ENCODE peak calls at places on chromosomes 7 and 10, in five cellular contexts. K is SK-N-SH, O is hepatocyte, J is mesenchymal stem cell, X is colonic mucosa. Z is an unnamed sample.

GRCh38 chr7:40622830-40623507 is 488.2 kb downstream of the SUGCT start:
- DNase-seq in K (no peak), O (peak), J (no peak), X (no peak), Z (no peak)

GRCh38 chr10:31961264-31961663 is 32.6 kb upstream of the ARHGAP12 start:
- DNase-seq in K (no peak), O (no peak), J (no peak), X (peak), Z (peak)

GRCh38 chr7:22355620-22356009 is 1.3 kb downstream of the RAPGEF5 start:
- DNase-seq in K (no peak), O (no peak), J (no peak), X (no peak), Z (no peak)

GRCh38 chr10:50563906-50564305 is 59.9 kb downstream of the SGMS1 start:
- DNase-seq in K (no peak), O (no peak), J (no peak), X (peak), Z (no peak)

GRCh38 chr10:23897864-23898263 is 311.1 kb upstream of the KIAA1217 start:
- DNase-seq in K (no peak), O (no peak), J (no peak), X (no peak), Z (no peak)

GRCh38 chr7:123230603-123231002 is 30.8 kb upstream of the SLC13A1 start:
- DNase-seq in K (no peak), O (no peak), J (no peak), X (no peak), Z (no peak)

GRCh38 chr10:71074176-71074755 is 138.1 kb upstream of the UNC5B start:
- DNase-seq in K (peak), O (no peak), J (no peak), X (no peak), Z (peak)

GRCh38 chr10:42875792-42876191 is 93.2 kb downstream of the BMS1 start:
- DNase-seq in K (peak), O (peak), J (peak), X (peak), Z (peak)

GRCh38 chr7:124152859-124153692 is 120.2 kb upstream of the TMEM229A start:
- DNase-seq in K (peak), O (peak), J (peak), X (no peak), Z (no peak)

GRCh38 chr10:43082087-43082486 is 5.2 kb downstream of the RET start:
- DNase-seq in K (no peak), O (no peak), J (no peak), X (no peak), Z (no peak)

GRCh38 chr7:79709574-79710409 is 256.3 kb upstream of the MAGI2 start:
- DNase-seq in K (no peak), O (no peak), J (peak), X (peak), Z (no peak)

GRCh38 chr10:36126076-36126475 is 484.0 kb upstream of the FZD8 start:
- DNase-seq in K (no peak), O (no peak), J (no peak), X (no peak), Z (no peak)

GRCh38 chr10:77566228-77566627 is 71.4 kb downstream of the KCNMA1 start:
- DNase-seq in K (no peak), O (no peak), J (no peak), X (no peak), Z (peak)

GRCh38 chr7:8773518-8773917 is 340.1 kb downstream of the NXPH1 start:
- DNase-seq in K (no peak), O (no peak), J (no peak), X (no peak), Z (no peak)

GRCh38 chr10:23829556-23829955 is 379.4 kb upstream of the KIAA1217 start:
- DNase-seq in K (no peak), O (no peak), J (no peak), X (no peak), Z (no peak)

GRCh38 chr7:26052721-26053120 is 99.3 kb upstream of the NFE2L3 start:
- DNase-seq in K (no peak), O (no peak), J (no peak), X (no peak), Z (no peak)

GRCh38 chr7:144050093-144050492 is 1.3 kb downstream of the OR2A5 start:
- DNase-seq in K (no peak), O (peak), J (no peak), X (no peak), Z (no peak)

GRCh38 chr7:49001610-49002033 is 77.3 kb downstream of the CDC14C start:
- DNase-seq in K (peak), O (peak), J (no peak), X (peak), Z (peak)

DNA sequence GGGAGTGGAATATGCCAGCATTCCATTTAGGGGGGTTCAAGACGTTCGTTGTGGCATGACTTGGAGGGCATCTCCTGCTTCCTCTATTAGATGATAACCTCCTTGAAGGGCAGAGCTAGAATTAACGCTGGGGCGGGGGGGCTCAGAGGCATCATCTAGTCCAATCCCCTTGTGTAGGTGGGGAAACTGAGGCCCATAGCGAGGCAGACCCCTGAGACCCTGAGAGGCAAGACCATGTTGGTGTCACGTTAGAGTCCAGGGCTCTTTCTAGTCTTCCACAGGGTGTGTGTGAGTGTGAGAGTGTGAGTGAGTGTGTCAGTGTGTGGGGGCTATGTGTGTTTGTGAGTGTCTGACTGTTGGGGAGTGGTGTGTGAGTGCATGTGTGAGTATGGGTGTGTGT is 29.3 kb upstream of the NUB1 start:
- DNase-seq in K (no peak), O (no peak), J (no peak), X (no peak), Z (no peak)
- H3K27ac ChIP-seq in K (no peak), O (no peak), J (no peak), X (no peak), Z (no peak)

GRCh38 chr7:12963435-12963834 is 276.0 kb downstream of the ARL4A start:
- DNase-seq in K (no peak), O (no peak), J (no peak), X (no peak), Z (no peak)
- H3K27ac ChIP-seq in K (no peak), O (no peak), J (no peak), X (no peak), Z (no peak)

GRCh38 chr10:121326905-121327304 is 271.3 kb downstream of the FGFR2 start:
- DNase-seq in K (no peak), O (no peak), J (no peak), X (no peak), Z (no peak)
- H3K27ac ChIP-seq in K (no peak), O (no peak), J (no peak), X (no peak), Z (no peak)

GRCh38 chr7:44762726-44763522 is 14.3 kb downstream of the ZMIZ2 start:
- DNase-seq in K (peak), O (no peak), J (no peak), X (no peak), Z (no peak)
- H3K27ac ChIP-seq in K (no peak), O (no peak), J (no peak), X (no peak), Z (no peak)

DNA sequence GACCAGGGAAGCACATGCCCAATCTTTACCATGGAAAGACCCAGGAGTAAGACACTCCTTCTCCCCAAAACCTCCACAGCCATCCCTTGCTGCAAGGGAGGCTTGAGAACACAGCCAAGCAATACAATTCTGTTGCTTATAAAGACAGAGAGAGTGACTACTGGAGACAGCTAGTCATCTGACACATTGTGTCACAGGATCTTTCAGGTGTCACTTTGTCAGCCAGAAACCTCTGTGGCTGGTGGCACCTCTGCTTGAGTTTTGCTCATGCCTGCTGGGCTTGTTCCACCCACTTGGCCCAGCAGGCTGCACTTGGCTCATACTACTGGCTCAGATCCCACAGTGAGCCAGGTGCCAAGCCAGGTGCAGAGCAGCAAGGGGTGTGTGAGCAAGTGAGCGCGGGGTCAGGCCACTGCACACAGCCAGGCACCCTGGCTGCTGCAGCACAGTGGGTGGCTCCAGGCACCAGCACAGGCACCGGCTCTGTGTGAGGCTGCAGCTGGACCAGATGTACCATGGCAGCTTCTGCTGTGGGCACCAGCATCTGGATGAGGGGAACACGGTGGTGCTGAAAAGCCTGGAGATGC is 12.4 kb upstream of the PRLHR start:
- DNase-seq in K (no peak), O (no peak), J (no peak), X (no peak), Z (no peak)
- H3K27ac ChIP-seq in K (no peak), O (no peak), J (no peak), X (no peak), Z (no peak)

GRCh38 chr7:120993011-120993574 is 4.6 kb downstream of the CPED1 start:
- DNase-seq in K (no peak), O (no peak), J (no peak), X (no peak), Z (no peak)

GRCh38 chr7:120991133-120991532 is 2.6 kb downstream of the CPED1 start:
- DNase-seq in K (no peak), O (no peak), J (peak), X (no peak), Z (no peak)

GRCh38 chr7:120993575-120994191 is 5.2 kb downstream of the CPED1 start:
- DNase-seq in K (no peak), O (no peak), J (no peak), X (no peak), Z (peak)

GRCh38 chr7:120991570-120991969 is 3.1 kb downstream of the CPED1 start:
- DNase-seq in K (no peak), O (no peak), J (peak), X (no peak), Z (no peak)

DNA sequence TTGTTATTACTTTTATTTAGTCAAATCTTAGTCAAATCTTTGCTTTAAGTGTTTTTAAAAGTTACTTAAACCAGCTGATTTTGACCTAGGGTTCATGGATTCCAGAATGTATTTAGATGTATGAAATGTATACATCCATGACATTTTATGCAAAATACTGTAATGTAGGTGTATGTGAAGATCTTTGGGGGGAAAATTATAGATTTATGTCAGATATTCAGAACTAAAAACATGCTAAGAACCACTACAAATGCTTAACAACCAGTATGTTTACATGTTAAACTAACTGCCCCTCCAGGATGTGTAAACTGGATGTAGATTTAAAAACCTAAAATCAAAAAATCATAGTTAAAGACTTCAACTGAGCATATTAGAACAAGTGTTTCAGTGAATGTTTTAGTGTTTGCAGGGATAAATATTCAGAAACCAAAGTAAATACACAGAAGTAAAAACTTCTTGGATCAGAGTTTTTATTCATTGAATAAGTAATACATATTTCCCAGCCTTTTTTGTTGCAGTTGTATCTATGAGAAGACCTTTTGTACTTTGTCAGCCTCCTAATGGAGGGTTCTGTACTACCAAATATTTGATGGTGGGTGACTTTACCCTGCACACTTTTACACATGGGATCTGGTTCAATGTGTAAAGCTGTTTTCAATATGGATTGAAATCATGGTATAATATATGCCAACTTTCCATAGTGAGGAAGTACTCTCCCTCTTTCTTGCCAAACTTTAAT is 3.9 kb downstream of the CPED1 start:
- DNase-seq in K (no peak), O (no peak), J (no peak), X (no peak), Z (no peak)
- H3K27ac ChIP-seq in K (peak), O (peak), J (no peak), X (no peak), Z (no peak)

DNA sequence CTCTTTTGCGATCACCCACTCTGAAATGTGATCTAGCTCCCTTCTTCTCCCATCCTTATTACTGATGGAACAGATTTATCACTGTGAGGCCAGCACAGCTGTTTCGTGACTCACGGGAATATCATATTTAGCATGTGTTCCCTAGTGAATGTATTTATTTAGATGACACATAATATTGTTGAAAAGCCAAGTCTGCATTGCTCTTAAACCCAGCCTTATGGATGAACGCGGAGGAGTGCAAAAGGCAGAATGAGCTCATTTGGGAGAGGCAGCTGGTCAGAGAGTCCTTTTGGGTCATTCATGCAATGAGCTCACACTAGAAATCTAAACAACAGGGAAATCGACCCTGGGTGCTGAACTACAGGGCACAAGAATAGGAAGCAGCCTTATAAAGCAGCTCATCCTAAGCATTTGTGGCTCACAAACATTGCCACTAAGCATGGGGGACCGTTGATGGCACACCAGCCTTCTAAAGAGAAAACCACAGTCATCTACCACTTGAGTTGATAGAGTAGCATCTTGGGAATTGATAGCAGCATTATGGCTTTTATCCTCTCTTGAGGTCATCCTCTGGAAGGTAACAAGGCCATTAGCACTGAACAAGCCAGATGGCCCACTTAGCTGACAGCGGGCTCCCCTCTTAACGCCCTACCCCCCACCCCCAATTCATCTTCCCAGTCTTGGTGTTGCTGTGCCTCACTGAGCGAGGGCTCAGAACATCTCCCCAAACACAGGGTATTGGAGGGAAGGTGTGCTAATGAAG is 32.9 kb upstream of the SDK1 start:
- DNase-seq in K (no peak), O (peak), J (peak), X (no peak), Z (no peak)
- H3K27ac ChIP-seq in K (no peak), O (no peak), J (peak), X (no peak), Z (no peak)

GRCh38 chr10:125101581-125101980 is 58.8 kb downstream of the CTBP2 start:
- DNase-seq in K (no peak), O (no peak), J (no peak), X (no peak), Z (no peak)
- H3K27ac ChIP-seq in K (no peak), O (no peak), J (no peak), X (no peak), Z (no peak)

GRCh38 chr10:121526040-121526790 is 72.0 kb downstream of the FGFR2 start:
- DNase-seq in K (no peak), O (no peak), J (no peak), X (no peak), Z (no peak)
- H3K27ac ChIP-seq in K (no peak), O (peak), J (no peak), X (no peak), Z (no peak)

Z was measured in trophoblast cell.